ENCODE peak calls at places on chromosomes 4 and X, in four cellular contexts. One of them, this sample, is unnamed.

GRCh38 chrX:100928660-100929613 is at the start of gene XKRX:
- DNase-seq in heart left ventricle: no peak
- DNase-seq in DND-41: no peak
- DNase-seq in ascending aorta: no peak
- DNase-seq in this sample: peak

GRCh38 chr4:39083164-39083563 is 21.1 kb downstream of the KLHL5 start:
- DNase-seq in heart left ventricle: no peak
- DNase-seq in DND-41: no peak
- DNase-seq in ascending aorta: no peak
- DNase-seq in this sample: no peak

GRCh38 chr4:73589261-73589847 is 30.9 kb downstream of the RASSF6 start:
- DNase-seq in heart left ventricle: no peak
- DNase-seq in DND-41: no peak
- DNase-seq in ascending aorta: no peak
- DNase-seq in this sample: no peak

GRCh38 chr4:89254847-89255246 is 52.8 kb downstream of the GPRIN3 start:
- DNase-seq in heart left ventricle: no peak
- DNase-seq in DND-41: peak
- DNase-seq in ascending aorta: no peak
- DNase-seq in this sample: peak

GRCh38 chr4:88522702-88523324 is 763 bp downstream of the PYURF start:
- DNase-seq in heart left ventricle: no peak
- DNase-seq in DND-41: peak
- DNase-seq in ascending aorta: no peak
- DNase-seq in this sample: peak

GRCh38 chr4:185774076-185774731 is 37.8 kb downstream of the SORBS2 start:
- DNase-seq in heart left ventricle: no peak
- DNase-seq in DND-41: no peak
- DNase-seq in ascending aorta: no peak
- DNase-seq in this sample: no peak

GRCh38 chr4:179634862-179635261 is 2192.6 kb upstream of the AGA start:
- DNase-seq in heart left ventricle: no peak
- DNase-seq in DND-41: no peak
- DNase-seq in ascending aorta: no peak
- DNase-seq in this sample: no peak

GRCh38 chrX:140764401-140764919 is 54.9 kb downstream of the LINC00632 start:
- DNase-seq in heart left ventricle: peak
- DNase-seq in DND-41: no peak
- DNase-seq in ascending aorta: no peak
- DNase-seq in this sample: no peak

GRCh38 chr4:146478009-146478408 is 43.7 kb downstream of the SLC10A7 start:
- DNase-seq in heart left ventricle: no peak
- DNase-seq in DND-41: no peak
- DNase-seq in ascending aorta: no peak
- DNase-seq in this sample: no peak

GRCh38 chr4:48315728-48316630 is 25.4 kb upstream of the SLAIN2 start:
- DNase-seq in heart left ventricle: no peak
- DNase-seq in DND-41: peak
- DNase-seq in ascending aorta: no peak
- DNase-seq in this sample: peak

GRCh38 chr4:173138636-173139035 is 30.0 kb upstream of the GALNT7 start:
- DNase-seq in heart left ventricle: no peak
- DNase-seq in DND-41: no peak
- DNase-seq in ascending aorta: no peak
- DNase-seq in this sample: no peak

GRCh38 chrX:11755724-11756123 is 2.3 kb upstream of the MSL3 start:
- DNase-seq in heart left ventricle: no peak
- DNase-seq in DND-41: no peak
- DNase-seq in ascending aorta: no peak
- DNase-seq in this sample: no peak

GRCh38 chrX:11757729-11758399 is at the start of gene MSL3:
- DNase-seq in heart left ventricle: peak
- DNase-seq in DND-41: no peak
- DNase-seq in ascending aorta: no peak
- DNase-seq in this sample: no peak

GRCh38 chrX:11756354-11757318 is 1.4 kb upstream of the MSL3 start:
- DNase-seq in heart left ventricle: no peak
- DNase-seq in DND-41: no peak
- DNase-seq in ascending aorta: no peak
- DNase-seq in this sample: no peak

GRCh38 chrX:11758400-11759171 is 549 bp downstream of the MSL3 start:
- DNase-seq in heart left ventricle: peak
- DNase-seq in DND-41: peak
- DNase-seq in ascending aorta: peak
- DNase-seq in this sample: peak

DNA sequence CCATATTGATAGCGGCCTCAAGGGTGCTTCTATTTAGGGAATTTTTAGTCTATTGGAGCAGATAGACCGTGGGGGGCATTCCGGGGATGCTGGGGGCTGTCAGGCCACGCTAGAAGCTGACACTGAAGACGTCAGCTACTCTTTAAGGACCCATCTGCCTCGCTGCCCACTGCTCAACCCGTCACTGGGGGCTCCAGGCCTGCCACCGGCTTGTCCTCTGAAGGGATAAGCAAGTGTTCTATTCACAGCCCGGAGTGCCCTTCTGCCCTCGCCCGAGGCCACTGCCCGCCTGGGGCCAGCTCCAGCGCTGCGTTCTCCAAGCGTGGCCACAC is 674 bp upstream of the MSL3 start:
- DNase-seq in heart left ventricle: peak
- DNase-seq in DND-41: peak
- DNase-seq in ascending aorta: no peak
- DNase-seq in this sample: no peak
- H3K4me3 ChIP-seq in heart left ventricle: peak
- H3K4me3 ChIP-seq in DND-41: peak
- H3K4me3 ChIP-seq in ascending aorta: peak
- H3K4me3 ChIP-seq in this sample: peak

GRCh38 chrX:123580871-123581270 is 152.0 kb downstream of the THOC2 start:
- DNase-seq in heart left ventricle: no peak
- DNase-seq in DND-41: no peak
- DNase-seq in ascending aorta: no peak
- DNase-seq in this sample: no peak
- H3K4me3 ChIP-seq in heart left ventricle: no peak
- H3K4me3 ChIP-seq in DND-41: no peak
- H3K4me3 ChIP-seq in ascending aorta: no peak
- H3K4me3 ChIP-seq in this sample: no peak

DNA sequence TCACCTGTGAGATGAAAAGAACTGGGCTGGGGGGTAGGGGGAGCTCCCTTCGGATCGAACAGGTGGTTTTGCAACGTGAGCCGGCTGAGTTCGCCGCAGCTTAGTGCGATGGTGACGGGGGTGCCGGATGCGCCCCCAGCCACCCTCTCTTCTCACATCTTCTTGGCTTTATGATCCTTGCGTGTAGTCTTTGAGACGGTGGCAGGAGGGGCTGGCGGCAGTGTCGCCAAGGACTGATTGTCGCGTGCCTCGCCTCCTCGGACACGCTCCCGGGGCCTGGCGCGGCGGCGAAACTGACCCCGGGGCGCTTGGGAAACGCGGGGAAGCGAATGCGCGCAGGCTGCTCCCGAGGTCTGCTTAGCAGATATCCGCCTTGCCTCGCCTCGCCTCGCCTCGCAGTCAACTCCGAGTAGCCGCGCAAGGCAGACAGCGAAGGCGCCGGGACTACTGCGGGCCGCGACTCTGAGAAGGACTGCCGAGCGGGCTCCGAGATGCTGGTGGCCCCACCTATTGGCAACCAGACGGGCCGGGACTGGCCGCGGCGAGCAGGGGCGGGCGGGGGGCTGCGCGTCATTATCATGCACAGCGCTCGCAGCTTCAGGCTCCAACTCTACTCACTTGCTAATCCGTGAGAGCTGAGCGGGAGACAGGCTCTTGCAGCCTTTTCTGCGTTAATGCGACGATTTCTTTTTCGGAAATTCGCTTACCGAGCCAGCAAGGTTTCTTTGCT is 1.5 kb downstream of the GRID2 start:
- DNase-seq in heart left ventricle: peak
- DNase-seq in DND-41: no peak
- DNase-seq in ascending aorta: no peak
- DNase-seq in this sample: no peak
- H3K4me3 ChIP-seq in heart left ventricle: peak
- H3K4me3 ChIP-seq in DND-41: no peak
- H3K4me3 ChIP-seq in ascending aorta: peak
- H3K4me3 ChIP-seq in this sample: no peak

GRCh38 chrX:14095702-14096101 is 66.0 kb upstream of the GEMIN8 start:
- DNase-seq in heart left ventricle: no peak
- DNase-seq in DND-41: peak
- DNase-seq in ascending aorta: no peak
- DNase-seq in this sample: peak
- H3K4me3 ChIP-seq in heart left ventricle: no peak
- H3K4me3 ChIP-seq in DND-41: peak
- H3K4me3 ChIP-seq in ascending aorta: no peak
- H3K4me3 ChIP-seq in this sample: no peak

DNA sequence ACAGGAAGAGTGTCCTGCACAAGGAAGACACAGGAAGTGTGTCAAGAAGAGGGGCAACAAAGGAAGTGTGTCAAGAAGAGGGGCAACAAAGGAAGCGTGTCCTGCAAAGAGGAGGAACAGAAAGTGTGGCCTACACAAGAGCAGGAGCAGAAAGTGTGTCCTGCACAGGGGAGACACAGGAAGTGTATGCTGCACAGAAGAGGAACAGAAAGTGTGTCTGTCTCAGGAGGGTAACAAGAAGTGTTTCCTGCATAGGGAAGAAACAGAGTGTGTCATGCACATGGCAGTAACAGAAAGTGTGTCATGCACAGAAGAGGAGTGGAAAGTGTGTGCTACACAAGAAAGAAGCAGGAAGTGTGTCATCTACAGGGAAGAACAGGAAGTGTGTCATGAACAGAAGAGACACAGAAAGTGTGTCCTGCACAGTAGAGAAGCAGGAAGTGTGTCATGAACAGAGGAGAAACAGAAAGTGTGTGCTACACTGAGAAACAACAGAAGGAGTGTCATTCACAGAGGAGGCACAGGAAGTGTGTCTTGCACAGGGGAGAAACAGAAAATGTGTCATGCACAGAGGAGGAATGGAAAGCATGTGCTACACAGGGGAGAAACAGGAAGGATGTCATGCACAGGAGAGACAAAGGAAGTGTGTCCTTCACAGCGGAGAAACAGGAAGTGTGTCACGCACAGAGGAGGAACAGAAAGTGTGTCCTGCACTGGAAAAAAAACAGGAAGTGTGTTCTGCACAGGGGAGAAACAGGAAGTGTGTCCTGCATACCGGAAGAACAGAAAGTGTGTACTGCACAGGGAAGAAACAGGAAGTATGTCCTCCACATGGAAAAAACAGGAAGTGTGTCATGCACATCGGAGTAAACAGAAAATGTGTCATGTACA is 526.4 kb upstream of the PRKX start:
- DNase-seq in heart left ventricle: no peak
- DNase-seq in DND-41: peak
- DNase-seq in ascending aorta: no peak
- DNase-seq in this sample: no peak
- H3K4me3 ChIP-seq in heart left ventricle: no peak
- H3K4me3 ChIP-seq in DND-41: peak
- H3K4me3 ChIP-seq in ascending aorta: no peak
- H3K4me3 ChIP-seq in this sample: peak

DNA sequence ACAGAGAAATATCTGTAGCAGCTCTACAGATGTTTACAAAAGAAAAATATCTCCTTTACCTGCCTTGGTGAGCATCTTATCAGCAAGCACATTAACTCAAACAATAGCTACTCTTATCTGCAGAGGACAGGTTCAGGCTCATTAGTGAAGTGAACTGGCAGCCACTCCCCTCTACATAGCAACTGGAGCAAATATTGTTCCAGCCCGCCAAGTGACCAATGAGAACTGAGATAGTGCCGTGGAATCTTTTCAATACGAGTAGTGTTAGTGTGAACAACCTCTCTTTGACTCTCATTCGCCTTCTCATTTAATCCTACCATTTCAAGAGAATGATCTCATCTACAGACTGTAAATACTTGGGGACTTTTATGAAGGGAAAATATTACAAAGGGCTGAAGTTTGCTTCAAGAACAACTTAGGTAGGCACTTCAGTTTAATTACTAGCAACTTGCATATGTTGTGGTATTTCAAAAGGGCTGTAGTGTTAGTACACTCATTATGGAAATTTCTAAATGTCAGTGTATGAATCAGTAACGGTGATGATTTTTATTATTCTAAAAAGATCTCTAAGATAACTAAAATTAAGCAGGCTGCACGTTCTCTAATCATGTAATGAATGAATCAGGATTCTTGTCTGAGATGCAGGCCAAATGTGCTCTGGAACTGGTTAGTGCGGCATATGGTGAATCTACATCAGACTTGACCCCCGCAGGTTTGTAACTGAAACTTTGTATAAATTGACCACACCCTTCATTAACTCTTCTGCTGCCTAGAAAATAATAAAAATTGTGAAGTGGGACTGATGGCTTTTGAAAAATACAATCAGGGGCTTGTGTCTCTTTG is 72.4 kb downstream of the PALLD start:
- DNase-seq in heart left ventricle: no peak
- DNase-seq in DND-41: no peak
- DNase-seq in ascending aorta: no peak
- DNase-seq in this sample: no peak
- H3K4me3 ChIP-seq in heart left ventricle: peak
- H3K4me3 ChIP-seq in DND-41: no peak
- H3K4me3 ChIP-seq in ascending aorta: peak
- H3K4me3 ChIP-seq in this sample: no peak

GRCh38 chrX:131060147-131060546 is 2.0 kb downstream of the ARHGAP36 start:
- DNase-seq in heart left ventricle: no peak
- DNase-seq in DND-41: no peak
- DNase-seq in ascending aorta: no peak
- DNase-seq in this sample: no peak

GRCh38 chrX:131059231-131059630 is 1.1 kb downstream of the ARHGAP36 start:
- DNase-seq in heart left ventricle: no peak
- DNase-seq in DND-41: no peak
- DNase-seq in ascending aorta: no peak
- DNase-seq in this sample: no peak

GRCh38 chrX:131053076-131053475 is 5.1 kb upstream of the ARHGAP36 start:
- DNase-seq in heart left ventricle: no peak
- DNase-seq in DND-41: no peak
- DNase-seq in ascending aorta: no peak
- DNase-seq in this sample: no peak

GRCh38 chrX:131057706-131058105 is 440 bp upstream of the ARHGAP36 start:
- DNase-seq in heart left ventricle: no peak
- DNase-seq in DND-41: no peak
- DNase-seq in ascending aorta: no peak
- DNase-seq in this sample: no peak

GRCh38 chrX:131058136-131058868 is at the start of gene ARHGAP36:
- DNase-seq in heart left ventricle: no peak
- DNase-seq in DND-41: no peak
- DNase-seq in ascending aorta: no peak
- DNase-seq in this sample: no peak
- H3K4me3 ChIP-seq in heart left ventricle: no peak
- H3K4me3 ChIP-seq in DND-41: no peak
- H3K4me3 ChIP-seq in ascending aorta: no peak
- H3K4me3 ChIP-seq in this sample: no peak